ENCODE peak calls at places on chromosomes 11 and 22, in ten cellular contexts. H is A172, Z is AG09309, R is AG20443, L is right atrium auricular region, X is left ventricle myocardium inferior, I is fibroblast of lung, J is cardiac muscle cell, M is esophagus muscularis mucosa, P is ecto neural progenitor cell. S is an unnamed sample.

GRCh38 chr11:114483929-114484328 is 44.7 kb downstream of the REXO2 start:
- DNase-seq in H (no peak), Z (no peak), R (no peak), L (no peak), X (no peak), I (no peak), J (no peak), M (no peak), P (no peak), S (no peak)

GRCh38 chr11:87012673-87013072 is 25.1 kb upstream of the TMEM135 start:
- DNase-seq in H (no peak), Z (no peak), R (no peak), L (no peak), X (no peak), I (no peak), J (no peak), M (no peak), P (no peak), S (no peak)

GRCh38 chr11:17010851-17011420 is 3.3 kb downstream of the PLEKHA7 start:
- DNase-seq in H (no peak), Z (no peak), R (no peak), L (no peak), X (no peak), I (no peak), J (no peak), M (no peak), P (no peak), S (no peak)

GRCh38 chr22:23834830-23835772 is 3.7 kb downstream of the DERL3 start:
- DNase-seq in H (no peak), Z (no peak), R (no peak), L (no peak), X (peak), I (no peak), J (no peak), M (no peak), P (no peak), S (no peak)

GRCh38 chr22:31579835-31580242 is 82.2 kb downstream of the PISD start:
- DNase-seq in H (no peak), Z (no peak), R (no peak), L (no peak), X (no peak), I (no peak), J (no peak), M (no peak), P (no peak), S (no peak)

GRCh38 chr11:92311616-92312449 is 87.2 kb downstream of the FAT3 start:
- DNase-seq in H (no peak), Z (no peak), R (no peak), L (no peak), X (no peak), I (peak), J (no peak), M (peak), P (no peak), S (no peak)

GRCh38 chr11:57453543-57454177 is 6.7 kb upstream of the RTN4RL2 start:
- DNase-seq in H (no peak), Z (no peak), R (no peak), L (no peak), X (no peak), I (no peak), J (no peak), M (no peak), P (no peak), S (no peak)

GRCh38 chr11:13315517-13316432 is 38.2 kb downstream of the BMAL1 start:
- DNase-seq in H (peak), Z (no peak), R (peak), L (no peak), X (no peak), I (no peak), J (no peak), M (no peak), P (no peak), S (no peak)

GRCh38 chr11:128893578-128894295 is 2.6 kb downstream of the KCNJ5 start:
- DNase-seq in H (no peak), Z (no peak), R (no peak), L (no peak), X (no peak), I (no peak), J (no peak), M (no peak), P (no peak), S (no peak)

GRCh38 chr11:61298663-61299244 is 3.6 kb upstream of the VWCE start:
- DNase-seq in H (no peak), Z (no peak), R (no peak), L (no peak), X (no peak), I (no peak), J (no peak), M (no peak), P (no peak), S (no peak)

GRCh38 chr11:132539590-132540368 is 992.5 kb downstream of the OPCML start:
- DNase-seq in H (no peak), Z (no peak), R (no peak), L (no peak), X (no peak), I (no peak), J (no peak), M (no peak), P (no peak), S (no peak)

GRCh38 chr11:2528301-2529050 is 83.7 kb downstream of the KCNQ1 start:
- DNase-seq in H (no peak), Z (no peak), R (no peak), L (no peak), X (no peak), I (no peak), J (no peak), M (no peak), P (no peak), S (no peak)

GRCh38 chr11:108012139-108012725 is 3.5 kb downstream of the CUL5 start:
- DNase-seq in H (no peak), Z (no peak), R (no peak), L (no peak), X (no peak), I (no peak), J (no peak), M (no peak), P (no peak), S (no peak)

GRCh38 chr11:66547662-66548009 is 933 bp downstream of the ACTN3 start:
- DNase-seq in H (no peak), Z (no peak), R (no peak), L (no peak), X (no peak), I (no peak), J (peak), M (no peak), P (peak), S (no peak)

GRCh38 chr22:44933829-44934735 is 75.7 kb downstream of the PHF21B start:
- DNase-seq in H (no peak), Z (no peak), R (no peak), L (no peak), X (peak), I (no peak), J (no peak), M (no peak), P (no peak), S (no peak)

GRCh38 chr22:42720263-42721044 is at the start of gene A4GALT:
- DNase-seq in H (no peak), Z (no peak), R (peak), L (no peak), X (peak), I (no peak), J (peak), M (no peak), P (peak), S (peak)

GRCh38 chr22:38881997-38882396 is 10.0 kb upstream of the CBX6 start:
- DNase-seq in H (no peak), Z (no peak), R (peak), L (no peak), X (no peak), I (no peak), J (no peak), M (no peak), P (no peak), S (no peak)

GRCh38 chr11:75328426-75329277 is 22.8 kb downstream of the ARRB1 start:
- DNase-seq in H (peak), Z (no peak), R (peak), L (peak), X (peak), I (peak), J (peak), M (no peak), P (peak), S (peak)

GRCh38 chr11:3840289-3840869 is 380 bp downstream of the RHOG start:
- DNase-seq in H (no peak), Z (no peak), R (no peak), L (no peak), X (no peak), I (no peak), J (peak), M (no peak), P (peak), S (peak)

GRCh38 chr22:45397806-45398205 is 15.6 kb downstream of the SMC1B start:
- DNase-seq in H (no peak), Z (no peak), R (no peak), L (no peak), X (no peak), I (no peak), J (peak), M (no peak), P (no peak), S (no peak)

GRCh38 chr22:37601540-37602442 is 6.8 kb upstream of the GGA1 start:
- DNase-seq in H (no peak), Z (peak), R (peak), L (no peak), X (no peak), I (peak), J (peak), M (no peak), P (peak), S (no peak)

GRCh38 chr11:12897867-12898266 is 111.2 kb upstream of the RASSF10 start:
- DNase-seq in H (no peak), Z (no peak), R (no peak), L (no peak), X (no peak), I (no peak), J (peak), M (no peak), P (no peak), S (no peak)

GRCh38 chr11:19156892-19157291 is 39.9 kb downstream of the ZDHHC13 start:
- DNase-seq in H (no peak), Z (no peak), R (no peak), L (no peak), X (no peak), I (no peak), J (no peak), M (no peak), P (no peak), S (no peak)

GRCh38 chr22:19503869-19504268 is 20.3 kb downstream of the CLDN5 start:
- DNase-seq in H (no peak), Z (no peak), R (no peak), L (no peak), X (no peak), I (no peak), J (no peak), M (no peak), P (no peak), S (no peak)

GRCh38 chr11:2612884-2613571 is 86.8 kb downstream of the KCNQ1OT1 start:
- DNase-seq in H (no peak), Z (no peak), R (no peak), L (no peak), X (no peak), I (peak), J (no peak), M (no peak), P (no peak), S (no peak)

GRCh38 chr11:86186420-86186819 is 58.1 kb upstream of the EED start:
- DNase-seq in H (no peak), Z (no peak), R (no peak), L (no peak), X (no peak), I (no peak), J (no peak), M (no peak), P (no peak), S (no peak)

GRCh38 chr11:2772544-2773031 is 72.8 kb upstream of the KCNQ1OT1 start:
- DNase-seq in H (peak), Z (no peak), R (peak), L (no peak), X (no peak), I (peak), J (no peak), M (peak), P (no peak), S (peak)

GRCh38 chr22:38007330-38007902 is 23.1 kb upstream of the SOX10 start:
- DNase-seq in H (no peak), Z (no peak), R (no peak), L (no peak), X (no peak), I (no peak), J (no peak), M (no peak), P (no peak), S (no peak)

GRCh38 chr22:50537765-50538164 is 7.9 kb upstream of the KLHDC7B start:
- DNase-seq in H (no peak), Z (no peak), R (no peak), L (no peak), X (no peak), I (no peak), J (no peak), M (no peak), P (no peak), S (no peak)

GRCh38 chr11:433641-434040 is 8.2 kb downstream of the ANO9 start:
- DNase-seq in H (no peak), Z (no peak), R (no peak), L (no peak), X (no peak), I (no peak), J (no peak), M (no peak), P (no peak), S (no peak)

S was measured in GM13976.